ENCODE peak calls at places on chromosomes 4 and X, in six cellular contexts. K, O, Z, R, P and S are unnamed samples.

GRCh38 chrX:116318672-116319071 is 117.7 kb upstream of the SLC6A14 start:
- DNase-seq in O (peak; percentile 11), R (no peak), P (no peak), K (no peak), Z (no peak), S (no peak)

GRCh38 chr4:81166431-81166830 is 48.6 kb downstream of the PRKG2 start:
- DNase-seq in R (no peak), K (no peak), P (no peak), Z (peak; percentile 14), O (peak; percentile 42), S (peak; percentile 3)

GRCh38 chr4:88963817-88964216 is 93.2 kb downstream of the FAM13A start:
- DNase-seq in Z (peak; percentile 52), K (no peak), O (peak; percentile 75), R (no peak), P (no peak), S (no peak)

GRCh38 chr4:48162162-48162561 is 28.1 kb upstream of the TXK start:
- DNase-seq in Z (peak; percentile 63), K (no peak), R (no peak), O (peak; percentile 8), P (no peak), S (no peak)

GRCh38 chrX:20300822-20301221 is 34.1 kb upstream of the RPS6KA3 start:
- DNase-seq in P (no peak), R (no peak), O (no peak), Z (no peak), K (no peak), S (no peak)

GRCh38 chr4:110840221-110840654 is 217.4 kb upstream of the PITX2 start:
- DNase-seq in P (no peak), Z (peak; percentile 33), R (no peak), O (peak; percentile 20), K (no peak), S (peak; percentile 57)

GRCh38 chrX:134780908-134781307 is 122.6 kb upstream of the PLAC1 start:
- DNase-seq in R (no peak), Z (no peak), K (no peak), O (no peak), P (no peak), S (no peak)

GRCh38 chrX:46325312-46325877 is 219.8 kb downstream of the ZNF674 start:
- DNase-seq in R (no peak), O (peak; percentile 86), K (peak; percentile 18), P (peak; percentile 11), Z (no peak), S (peak; percentile 61)

GRCh38 chr4:77284036-77284435 is 127.0 kb downstream of the CCNG2 start:
- DNase-seq in Z (no peak), O (peak; percentile 8), K (no peak), R (no peak), P (no peak), S (no peak)

GRCh38 chr4:152530600-152530999 is 5.3 kb downstream of the FBXW7 start:
- DNase-seq in P (no peak), K (no peak), R (no peak), Z (no peak), O (no peak), S (no peak)

GRCh38 chr4:169899295-169899694 is 126.9 kb downstream of the MFAP3L start:
- DNase-seq in O (peak; percentile 29), Z (no peak), R (no peak), P (no peak), K (no peak), S (no peak)

GRCh38 chr4:159105063-159105414 is 2.2 kb downstream of the RAPGEF2 start:
- DNase-seq in O (no peak), Z (no peak), P (no peak), R (no peak), K (no peak), S (no peak)

GRCh38 chrX:148459343-148459742 is 41.1 kb upstream of the AFF2 start:
- DNase-seq in K (no peak), O (no peak), R (no peak), P (no peak), Z (no peak), S (no peak)

GRCh38 chr4:88952081-88952480 is 104.9 kb downstream of the FAM13A start:
- DNase-seq in K (no peak), Z (no peak), P (no peak), O (no peak), R (no peak), S (no peak)

GRCh38 chrX:22246620-22247019 is 26.1 kb upstream of the CBLL2 start:
- DNase-seq in P (no peak), R (no peak), O (peak; percentile 74), Z (peak; percentile 8), K (no peak), S (peak; percentile 5)

GRCh38 chr4:127403523-127404084 is 229.2 kb upstream of the INTU start:
- DNase-seq in R (no peak), Z (no peak), K (no peak), P (no peak), O (no peak), S (no peak)

GRCh38 chr4:76216975-76217814 is 3.6 kb upstream of the SCARB2 start:
- DNase-seq in Z (no peak), P (no peak), R (no peak), O (peak; percentile 58), K (no peak), S (no peak)

GRCh38 chrX:21840199-21840557 is 761 bp downstream of the MBTPS2 start:
- DNase-seq in O (no peak), Z (no peak), P (no peak), R (no peak), K (no peak), S (no peak)